ENCODE peak calls at places on chromosomes 3 and 15, in eight cellular contexts. H is HTR-8/SVneo; G is NCI-H1436; K is brain microvascular endothelial cell; Z is CD4-positive, alpha-beta memory T cell; U is stimulated activated effector memory CD8-positive, alpha-beta T cell treated with anti-CD3 and anti-CD28 coated beads, Interleukin-12 subunit alpha, Interleukin-12 subunit beta, amount 100 ng/mL, for 72 hours; T is heart left ventricle; F is fibroblast of mammary gland. R is an unnamed sample.

GRCh38 chr3:171384101-171384891 is 75.9 kb downstream of the TNIK start:
- DNase-seq in U (no peak), H (no peak), G (no peak), T (no peak), K (peak), F (no peak), Z (no peak), R (no peak)

GRCh38 chr3:53318522-53318921 is 28.8 kb downstream of the DCP1A start:
- DNase-seq in U (no peak), T (no peak), Z (no peak), G (no peak), H (no peak), K (peak), F (peak), R (no peak)

GRCh38 chr3:66033241-66034138 is 5.2 kb downstream of the MAGI1 start:
- DNase-seq in T (no peak), F (no peak), Z (no peak), G (no peak), K (no peak), U (no peak), H (no peak), R (no peak)

GRCh38 chr15:57245130-57245529 is 131.2 kb upstream of the CGNL1 start:
- DNase-seq in G (peak), U (no peak), K (no peak), T (no peak), Z (no peak), H (no peak), F (no peak), R (no peak)

GRCh38 chr3:4821331-4821730 is 157.9 kb upstream of the BHLHE40 start:
- DNase-seq in T (no peak), Z (peak), U (no peak), G (no peak), F (no peak), K (no peak), H (no peak), R (peak)

GRCh38 chr3:12405432-12406272 is 78.6 kb upstream of the TSEN2 start:
- DNase-seq in F (peak), Z (no peak), G (no peak), U (no peak), H (peak), T (peak), K (peak), R (no peak)

GRCh38 chr15:78109156-78109555 is 16.8 kb downstream of the SH2D7 start:
- DNase-seq in T (no peak), F (no peak), H (no peak), U (no peak), K (no peak), Z (no peak), G (no peak), R (no peak)

GRCh38 chr3:72977463-72977862 is 19.1 kb upstream of the PPP4R2 start:
- DNase-seq in U (peak), H (no peak), K (no peak), T (no peak), F (no peak), G (no peak), Z (no peak), R (no peak)

GRCh38 chr3:44104668-44105321 is 136.9 kb upstream of the TOPAZ1 start:
- DNase-seq in H (peak), F (peak), U (peak), K (peak), T (no peak), G (no peak), Z (no peak), R (no peak)

GRCh38 chr3:4688411-4688810 is 195.3 kb downstream of the ITPR1 start:
- DNase-seq in T (no peak), H (no peak), F (peak), K (no peak), G (no peak), Z (no peak), U (no peak), R (no peak)

GRCh38 chr3:99960941-99961340 is 143.3 kb downstream of the CMSS1 start:
- DNase-seq in G (no peak), U (no peak), T (no peak), F (peak), Z (no peak), H (no peak), K (no peak), R (no peak)

GRCh38 chr3:188179006-188179966 is 25.3 kb downstream of the LPP start:
- DNase-seq in Z (no peak), K (no peak), G (no peak), H (no peak), T (peak), F (peak), U (no peak), R (no peak)

GRCh38 chr3:52724511-52724910 is 18.6 kb downstream of the SPCS1 start:
- DNase-seq in U (no peak), Z (no peak), F (no peak), G (no peak), K (no peak), H (no peak), T (no peak), R (no peak)

GRCh38 chr3:38141952-38142273 is 3.5 kb downstream of the MYD88 start:
- DNase-seq in K (no peak), Z (no peak), T (no peak), F (no peak), U (no peak), H (no peak), G (no peak), R (no peak)

GRCh38 chr15:74365619-74366445 is 1.6 kb downstream of the CYP11A1 start:
- DNase-seq in U (peak), T (no peak), F (peak), K (peak), G (no peak), Z (no peak), H (no peak), R (no peak)

GRCh38 chr3:187101184-187102072 is 37.9 kb downstream of the RPL39L start:
- DNase-seq in Z (peak), F (peak), G (peak), U (peak), H (peak), T (peak), K (peak), R (peak)

GRCh38 chr15:62506217-62506805 is 341.2 kb upstream of the C2CD4B start:
- DNase-seq in G (no peak), U (no peak), Z (no peak), K (peak), F (peak), T (no peak), H (peak), R (no peak)

GRCh38 chr3:197363553-197364409 is 65.4 kb upstream of the DLG1 start:
- DNase-seq in Z (no peak), U (no peak), F (no peak), H (no peak), T (no peak), K (no peak), G (no peak), R (no peak)

GRCh38 chr3:183270344-183270743 is 17.3 kb downstream of the B3GNT5 start:
- DNase-seq in U (peak), G (no peak), T (no peak), F (no peak), K (no peak), Z (no peak), H (no peak), R (no peak)

GRCh38 chr15:67172172-67172571 is 82.3 kb downstream of the AAGAB start:
- DNase-seq in H (no peak), G (no peak), T (no peak), F (peak), U (no peak), Z (no peak), K (no peak), R (no peak)

GRCh38 chr3:107704477-107704876 is 181.7 kb downstream of the BBX start:
- DNase-seq in H (no peak), T (no peak), F (peak), G (no peak), U (no peak), K (peak), Z (no peak), R (no peak)